ENCODE peak calls at places on chromosomes 11 and 22, in seven cellular contexts. K is mammary epithelial cell; E is endothelial cell of umbilical vein; G is mesenchymal stem cell; Y is body of pancreas; J is CD8-positive, alpha-beta memory T cell; W is psoas muscle. H is an unnamed sample. For H3K9me3 and H3K27me3, the result is how much of the 10 kb centered on the place peaks cover.

GRCh38 chr11:125940145-125940544 is 5.7 kb upstream of the VSIG10L2 start:
- DNase-seq in K (no peak), E (no peak), G (no peak), Y (no peak), J (no peak), W (no peak), H (no peak)

GRCh38 chr11:118657238-118657637 is 22.2 kb downstream of the TREH start:
- DNase-seq in K (no peak), E (no peak), G (no peak), Y (no peak), J (no peak), W (no peak), H (no peak)

GRCh38 chr11:7495997-7496545 is 10.8 kb downstream of the OLFML1 start:
- DNase-seq in K (no peak), E (no peak), G (no peak), Y (peak), J (no peak), W (no peak), H (no peak)

GRCh38 chr22:27718186-27719032 is 83.1 kb downstream of the MN1 start:
- DNase-seq in K (peak), E (peak), G (peak), Y (peak), J (no peak), W (peak), H (no peak)

GRCh38 chr11:31830406-31830805 is 19.3 kb upstream of the PAX6 start:
- DNase-seq in K (no peak), E (no peak), G (no peak), Y (no peak), J (no peak), W (no peak), H (no peak)

GRCh38 chr11:8593935-8594909 is at the start of gene STK33:
- DNase-seq in K (no peak), E (no peak), G (peak), Y (peak), J (no peak), W (peak), H (no peak)

GRCh38 chr11:134599180-134599810 is 187.3 kb upstream of the B3GAT1 start:
- DNase-seq in K (no peak), E (no peak), G (no peak), Y (no peak), J (no peak), W (no peak), H (no peak)

GRCh38 chr22:41585898-41586297 is 3.7 kb downstream of the PMM1 start:
- DNase-seq in K (no peak), E (no peak), G (no peak), Y (no peak), J (no peak), W (no peak), H (no peak)

GRCh38 chr11:121844016-121844415 is 272.0 kb downstream of the BLID start:
- DNase-seq in K (no peak), E (no peak), G (no peak), Y (no peak), J (no peak), W (no peak), H (no peak)

GRCh38 chr22:27311666-27312566 is 489.6 kb downstream of the MN1 start:
- DNase-seq in K (no peak), E (no peak), G (peak), Y (no peak), J (no peak), W (no peak), H (no peak)

GRCh38 chr22:31093956-31094622 is 13.0 kb downstream of the SMTN start:
- DNase-seq in K (no peak), E (no peak), G (no peak), Y (peak), J (no peak), W (peak), H (no peak)

GRCh38 chr11:112555491-112556364 is 295.1 kb upstream of the PLET1 start:
- DNase-seq in K (peak), E (peak), G (peak), Y (peak), J (peak), W (peak), H (peak)

GRCh38 chr22:44220727-44221680 is 40.3 kb downstream of the PARVG start:
- DNase-seq in K (no peak), E (no peak), G (no peak), Y (no peak), J (no peak), W (no peak), H (no peak)

GRCh38 chr11:37394236-37394870 is 796.3 kb upstream of the RAG2 start:
- DNase-seq in K (no peak), E (no peak), G (no peak), Y (no peak), J (no peak), W (no peak), H (no peak)
- H3K9me3 ChIP-seq in K (under half), E (under half), G (under half), Y (under half), J (under half), W (under half), H (under half)

DNA sequence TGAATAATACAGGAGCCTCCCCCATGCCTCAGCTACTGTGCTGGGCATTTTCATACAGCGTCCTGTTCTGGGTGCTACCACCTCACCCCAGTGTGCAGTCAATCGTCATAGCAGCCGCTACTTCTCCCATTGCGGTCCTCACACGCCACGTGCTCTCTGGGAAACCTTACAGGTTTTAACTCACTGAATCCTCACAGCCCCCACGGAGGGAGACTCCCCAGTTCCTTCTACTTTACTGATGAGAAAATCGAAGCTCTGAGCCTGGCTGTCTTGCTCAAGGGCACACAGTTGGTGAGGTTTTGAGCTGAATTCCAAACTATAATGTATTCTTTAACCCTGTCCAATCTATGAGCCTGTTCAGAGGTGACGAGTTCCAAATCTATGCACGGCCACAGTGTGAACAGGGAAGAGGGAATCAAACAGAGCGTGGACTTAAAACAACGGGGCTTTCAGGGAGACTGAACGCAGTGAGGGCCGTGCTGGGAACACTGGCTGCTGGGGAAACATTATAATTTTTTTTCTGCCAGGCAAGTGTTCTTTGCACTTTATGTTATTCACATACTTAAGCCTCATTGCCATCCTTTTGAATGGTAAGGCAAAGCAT is 421.5 kb downstream of the BRD1 start:
- DNase-seq in K (no peak), E (no peak), G (no peak), Y (no peak), J (no peak), W (no peak), H (no peak)
- H3K27me3 ChIP-seq in K (under half), E (under half), G (under half), Y (under half), J (under half), W (under half), H (under half)

DNA sequence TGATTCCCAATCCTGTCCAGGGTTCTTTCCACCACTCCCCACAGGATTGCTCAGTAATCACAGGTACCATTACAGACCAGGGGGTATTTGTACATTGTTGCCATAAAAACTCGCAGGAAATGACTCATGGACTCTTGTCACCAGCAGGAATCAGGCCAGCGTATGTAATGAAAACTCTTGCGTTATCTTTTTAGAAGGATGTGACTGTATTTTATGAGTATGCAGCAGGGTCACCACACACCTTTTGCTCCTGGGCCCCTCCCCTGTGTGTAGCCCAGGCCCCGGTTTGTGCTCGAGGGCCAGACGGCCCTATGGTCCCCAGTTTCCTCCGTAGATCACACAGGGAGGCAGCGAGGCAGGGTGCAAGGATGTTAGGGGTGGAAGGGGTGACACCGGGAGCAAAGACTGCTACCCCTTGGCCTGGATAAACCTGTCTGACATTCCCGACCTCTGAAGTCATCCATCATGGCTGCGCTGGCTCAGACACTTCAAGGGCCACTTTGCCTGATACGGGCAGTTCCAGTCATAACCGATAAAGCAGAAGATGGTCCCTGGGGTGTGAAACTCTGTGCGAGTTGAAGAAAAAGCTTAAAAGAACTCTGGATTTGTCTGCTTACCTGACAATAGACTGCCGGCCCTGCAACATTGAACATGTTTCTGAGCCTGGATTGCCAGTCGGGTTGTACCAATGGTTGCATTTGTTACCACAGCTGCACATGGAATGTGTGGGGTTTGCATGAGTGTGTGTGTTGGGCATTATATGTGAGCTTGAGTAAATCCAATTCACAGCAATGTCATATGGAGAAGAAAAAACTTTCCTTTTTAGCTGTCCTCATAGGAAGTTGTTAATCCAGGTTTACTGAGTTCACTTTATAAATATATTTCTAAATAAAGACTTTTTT is 57.0 kb downstream of the MICAL2 start:
- DNase-seq in K (peak), E (peak), G (peak), Y (no peak), J (no peak), W (no peak), H (no peak)
- H3K27ac ChIP-seq in K (peak), E (peak), G (peak), Y (no peak), J (no peak), W (no peak), H (no peak)

GRCh38 chr11:70700453-70700852 is 302.1 kb downstream of the CTTN start:
- DNase-seq in K (no peak), E (no peak), G (no peak), Y (no peak), J (no peak), W (no peak), H (no peak)

GRCh38 chr11:70697701-70698100 is 299.4 kb downstream of the CTTN start:
- DNase-seq in K (no peak), E (no peak), G (no peak), Y (no peak), J (peak), W (no peak), H (no peak)

GRCh38 chr11:70700871-70701270 is 302.5 kb downstream of the CTTN start:
- DNase-seq in K (no peak), E (no peak), G (no peak), Y (no peak), J (no peak), W (no peak), H (no peak)

GRCh38 chr11:70698871-70699270 is 300.5 kb downstream of the CTTN start:
- DNase-seq in K (no peak), E (no peak), G (no peak), Y (no peak), J (no peak), W (no peak), H (no peak)

GRCh38 chr11:70699294-70700221 is 301.2 kb downstream of the CTTN start:
- DNase-seq in K (no peak), E (no peak), G (peak), Y (no peak), J (no peak), W (no peak), H (peak)
- H3K9me3 ChIP-seq in K (under half), E (under half), G (under half), Y (under half), J (under half), W (under half), H (under half)

DNA sequence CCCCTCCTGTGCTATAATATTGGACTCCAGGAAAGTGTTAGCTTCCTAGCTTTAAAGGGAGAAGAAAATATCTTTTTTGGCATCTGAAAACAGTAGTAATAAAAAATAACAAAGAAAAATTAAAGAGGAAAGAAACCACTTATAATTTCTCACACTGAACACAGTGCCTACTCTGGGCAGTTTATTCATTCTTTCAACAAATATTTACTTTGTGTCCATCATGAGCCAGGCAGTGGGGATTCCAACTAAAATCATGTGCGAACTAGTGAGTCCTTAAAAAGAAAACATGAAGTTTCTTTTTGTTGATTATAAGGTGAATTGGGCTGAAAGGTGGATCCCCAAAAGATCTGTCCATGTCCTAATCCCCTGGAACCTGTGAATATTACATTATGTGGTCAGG is 16.0 kb upstream of the ELF5 start:
- DNase-seq in K (no peak), E (no peak), G (no peak), Y (no peak), J (no peak), W (no peak), H (no peak)
- H3K27me3 ChIP-seq in K (under half), E (under half), G (under half), Y (under half), J (under half), W (under half), H (under half)

GRCh38 chr11:73625690-73626318 is 20.6 kb upstream of the PLEKHB1 start:
- DNase-seq in K (peak), E (peak), G (peak), Y (peak), J (peak), W (peak), H (peak)

GRCh38 chr11:73623651-73624050 is 22.7 kb upstream of the PLEKHB1 start:
- DNase-seq in K (no peak), E (no peak), G (no peak), Y (peak), J (no peak), W (no peak), H (no peak)

GRCh38 chr11:73622920-73623593 is 23.3 kb upstream of the PLEKHB1 start:
- DNase-seq in K (no peak), E (no peak), G (no peak), Y (no peak), J (no peak), W (no peak), H (no peak)
- H3K27ac ChIP-seq in K (no peak), E (no peak), G (no peak), Y (no peak), J (no peak), W (peak), H (no peak)

GRCh38 chr22:47401976-47402770 is 639.7 kb downstream of the TBC1D22A start:
- DNase-seq in K (no peak), E (no peak), G (no peak), Y (no peak), J (no peak), W (no peak), H (no peak)
- H3K9me3 ChIP-seq in K (half or more), E (under half), G (under half), Y (under half), J (under half), W (under half), H (under half)

GRCh38 chr11:17446482-17446881 is 30.2 kb downstream of the ABCC8 start:
- DNase-seq in K (no peak), E (no peak), G (no peak), Y (no peak), J (no peak), W (no peak), H (no peak)

GRCh38 chr11:17443000-17443399 is 33.6 kb downstream of the ABCC8 start:
- DNase-seq in K (no peak), E (no peak), G (no peak), Y (no peak), J (no peak), W (no peak), H (no peak)

GRCh38 chr11:17443926-17444690 is 32.5 kb downstream of the ABCC8 start:
- DNase-seq in K (no peak), E (no peak), G (no peak), Y (no peak), J (no peak), W (no peak), H (no peak)

GRCh38 chr11:17443423-17443822 is 33.2 kb downstream of the ABCC8 start:
- DNase-seq in K (no peak), E (no peak), G (no peak), Y (no peak), J (no peak), W (no peak), H (no peak)

GRCh38 chr11:17445240-17445795 is 31.3 kb downstream of the ABCC8 start:
- DNase-seq in K (no peak), E (no peak), G (no peak), Y (no peak), J (no peak), W (no peak), H (no peak)
- H3K27me3 ChIP-seq in K (under half), E (under half), G (under half), Y (under half), J (under half), W (under half), H (under half)

GRCh38 chr22:23831781-23832180 is 7.0 kb downstream of the DERL3 start:
- DNase-seq in K (no peak), E (no peak), G (no peak), Y (no peak), J (no peak), W (no peak), H (no peak)

GRCh38 chr22:23833017-23833795 is 5.6 kb downstream of the DERL3 start:
- DNase-seq in K (no peak), E (no peak), G (no peak), Y (no peak), J (no peak), W (no peak), H (no peak)

GRCh38 chr22:23832226-23833016 is 6.4 kb downstream of the DERL3 start:
- DNase-seq in K (no peak), E (no peak), G (no peak), Y (no peak), J (no peak), W (no peak), H (no peak)

GRCh38 chr22:23829845-23830372 is 8.9 kb downstream of the DERL3 start:
- DNase-seq in K (no peak), E (no peak), G (no peak), Y (no peak), J (no peak), W (no peak), H (no peak)

GRCh38 chr22:23831261-23831660 is 7.5 kb downstream of the DERL3 start:
- DNase-seq in K (no peak), E (no peak), G (no peak), Y (no peak), J (no peak), W (no peak), H (no peak)
- H3K27ac ChIP-seq in K (no peak), E (no peak), G (no peak), Y (no peak), J (no peak), W (no peak), H (no peak)

DNA sequence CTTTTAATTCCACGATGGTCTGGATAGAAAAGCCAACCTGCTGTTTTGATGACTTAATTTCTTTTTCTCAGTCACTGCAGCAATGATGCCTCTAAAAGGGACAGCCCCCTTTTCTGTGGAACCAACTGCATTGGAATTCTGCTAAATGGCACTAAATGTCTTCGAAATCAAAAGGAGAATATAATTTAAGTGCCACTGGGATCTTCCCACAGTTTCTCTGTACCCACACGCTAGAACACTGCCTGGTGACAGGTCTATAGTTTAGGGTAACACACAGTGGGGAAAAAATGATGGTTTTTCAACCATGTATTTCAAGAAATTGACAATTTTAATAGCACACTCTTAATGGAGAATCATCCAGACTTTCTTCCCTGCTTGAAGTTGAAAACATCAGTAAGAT is 182.3 kb downstream of the OPCML start:
- DNase-seq in K (no peak), E (no peak), G (no peak), Y (no peak), J (no peak), W (no peak), H (no peak)
- H3K9me3 ChIP-seq in K (under half), E (under half), G (under half), Y (under half), J (under half), W (under half), H (under half)

H was measured in iPS DF 6.9.